ENCODE peak calls at places on chromosomes 11 and 22, in four cellular contexts. N, C, D and J are unnamed samples.

GRCh38 chr11:121657191-121657590 is 204.4 kb upstream of the SORL1-AS1 start:
- DNase-seq in N (no peak), D (no peak), C (no peak), J (no peak)

GRCh38 chr22:34236527-34236926 is 316.3 kb upstream of the LARGE1 start:
- DNase-seq in C (no peak), N (no peak), D (no peak), J (no peak)

GRCh38 chr11:84922836-84923235 is 704.3 kb downstream of the DLG2 start:
- DNase-seq in D (no peak), N (no peak), C (no peak), J (no peak)

GRCh38 chr11:69471329-69472052 is 10.0 kb upstream of the LINC01488 start:
- DNase-seq in C (no peak), D (peak), N (no peak), J (no peak)

GRCh38 chr22:20629401-20629800 is 122.0 kb downstream of the MED15 start:
- DNase-seq in C (no peak), N (no peak), D (no peak), J (no peak)

GRCh38 chr22:46594947-46595298 is 25.3 kb upstream of the GRAMD4 start:
- DNase-seq in D (no peak), C (no peak), N (no peak), J (no peak)

GRCh38 chr22:25658641-25659040 is 83.3 kb upstream of the MYO18B start:
- DNase-seq in D (peak), C (no peak), N (no peak), J (no peak)

GRCh38 chr11:31974737-31975136 is 116.1 kb upstream of the RCN1 start:
- DNase-seq in D (peak), C (no peak), N (no peak), J (peak)

GRCh38 chr22:33492210-33492651 is 428.0 kb downstream of the LARGE1 start:
- DNase-seq in D (peak), C (no peak), N (peak), J (no peak)

GRCh38 chr11:95143106-95143681 is 53.5 kb downstream of the ENDOD1 start:
- DNase-seq in C (no peak), N (no peak), D (no peak), J (no peak)

GRCh38 chr11:134604886-134605285 is 192.8 kb upstream of the B3GAT1 start:
- DNase-seq in N (no peak), D (no peak), C (no peak), J (no peak)

GRCh38 chr22:38957046-38957770 is at the start of gene APOBEC3A:
- DNase-seq in D (no peak), N (no peak), C (no peak), J (no peak)

GRCh38 chr11:96257972-96258951 is 84.7 kb downstream of the MAML2 start:
- DNase-seq in N (peak), D (no peak), C (no peak), J (no peak)

GRCh38 chr11:75406338-75406777 is 7.0 kb downstream of the RPS3 start:
- DNase-seq in N (no peak), D (no peak), C (no peak), J (no peak)

GRCh38 chr11:48081151-48082010 is 101.0 kb downstream of the PTPRJ start:
- DNase-seq in C (no peak), D (peak), N (no peak), J (peak)

GRCh38 chr11:79121351-79121750 is 319.5 kb downstream of the TENM4 start:
- DNase-seq in C (no peak), D (no peak), N (no peak), J (peak)

GRCh38 chr11:8038393-8038792 is 42.6 kb upstream of the TUB start:
- DNase-seq in D (no peak), N (no peak), C (no peak), J (no peak)

GRCh38 chr11:126834149-126834548 is 166.4 kb downstream of the KIRREL3 start:
- DNase-seq in C (no peak), D (peak), N (no peak), J (peak)

GRCh38 chr11:126830216-126830615 is 170.4 kb downstream of the KIRREL3 start:
- DNase-seq in D (no peak), C (no peak), N (no peak), J (no peak)

GRCh38 chr11:126833020-126833419 is 167.6 kb downstream of the KIRREL3 start:
- DNase-seq in N (no peak), D (no peak), C (no peak), J (no peak)

GRCh38 chr11:126834573-126834972 is 166.0 kb downstream of the KIRREL3 start:
- DNase-seq in N (no peak), C (no peak), D (no peak), J (no peak)

DNA sequence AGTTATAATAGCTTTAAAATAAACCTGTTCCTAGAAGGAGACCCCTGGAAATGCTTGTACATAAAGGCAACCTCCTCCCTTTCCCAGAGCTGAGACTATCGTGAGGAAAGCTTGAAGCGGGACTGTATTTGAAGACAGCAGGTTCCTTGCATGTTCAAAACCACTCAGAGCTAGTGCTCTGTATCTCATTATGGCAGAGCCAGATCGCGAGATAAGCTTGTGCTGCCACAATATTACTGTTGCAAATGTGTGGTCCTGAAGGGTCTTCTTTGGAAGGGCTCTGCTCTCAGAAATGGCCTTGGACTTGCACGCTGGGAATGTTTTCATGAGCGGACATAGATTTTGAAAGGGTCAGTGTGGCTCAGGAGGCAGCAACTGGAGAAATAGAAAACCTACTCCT is 168.2 kb downstream of the KIRREL3 start:
- DNase-seq in N (no peak), D (no peak), C (no peak), J (no peak)
- H3K4me3 ChIP-seq in N (no peak), D (no peak), C (no peak), J (no peak)

GRCh38 chr11:110128161-110128560 is 35.0 kb downstream of the ZC3H12C start:
- DNase-seq in D (peak), N (no peak), C (no peak), J (peak)

GRCh38 chr11:110134120-110134519 is 40.9 kb downstream of the ZC3H12C start:
- DNase-seq in D (no peak), N (no peak), C (no peak), J (peak)

GRCh38 chr11:110131386-110132123 is 38.4 kb downstream of the ZC3H12C start:
- DNase-seq in C (no peak), N (no peak), D (no peak), J (no peak)

GRCh38 chr11:110133182-110133581 is 40.0 kb downstream of the ZC3H12C start:
- DNase-seq in D (no peak), C (no peak), N (no peak), J (no peak)

GRCh38 chr11:110130642-110131238 is 37.5 kb downstream of the ZC3H12C start:
- DNase-seq in C (no peak), D (peak), N (no peak), J (peak)
- H3K4me3 ChIP-seq in C (no peak), D (no peak), N (no peak), J (no peak)

DNA sequence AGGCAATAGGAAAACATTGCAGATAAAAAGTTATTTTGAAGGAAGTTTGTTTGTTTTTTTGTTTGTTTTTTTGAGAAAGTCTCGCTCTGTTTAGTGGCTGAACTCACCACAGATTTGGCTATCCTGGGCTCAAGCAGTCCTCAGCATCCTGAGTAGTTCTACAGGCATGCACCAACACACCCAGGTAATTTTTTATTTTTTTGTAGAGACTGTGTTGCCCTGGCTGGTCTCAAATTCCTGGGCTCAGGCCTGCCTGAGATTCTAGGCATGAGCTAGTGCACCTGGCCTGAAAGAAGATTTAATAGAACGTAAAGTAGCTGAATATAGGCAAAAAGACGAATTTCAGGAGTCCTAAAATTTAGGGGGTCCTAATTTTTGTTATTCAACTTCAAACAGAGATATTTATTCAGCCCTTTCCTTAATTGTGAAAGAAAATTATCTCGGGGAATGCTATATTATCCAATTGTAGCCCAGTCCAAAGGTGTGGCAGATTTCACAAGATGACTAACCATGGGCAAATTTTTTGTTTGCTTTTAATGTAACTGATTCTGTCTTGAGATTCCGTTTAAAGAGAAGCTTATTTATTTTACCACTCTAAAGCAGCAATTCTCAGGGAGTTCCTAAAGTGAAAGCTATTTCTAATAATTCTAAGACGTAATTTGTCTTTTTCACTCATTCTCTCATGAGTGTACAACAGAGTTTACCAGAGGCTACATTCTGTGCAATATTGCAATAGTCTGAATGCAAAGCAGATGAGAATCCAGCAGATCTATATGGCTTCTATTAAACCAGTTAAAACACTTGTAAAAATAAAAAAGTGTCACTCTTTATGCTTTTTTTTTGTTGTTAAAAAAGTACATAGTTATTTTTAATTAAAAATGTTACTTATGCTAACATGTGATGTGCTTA is 879 bp downstream of the IL18 start:
- DNase-seq in N (no peak), C (no peak), D (no peak), J (no peak)
- H3K4me3 ChIP-seq in N (no peak), C (peak), D (no peak), J (no peak)

DNA sequence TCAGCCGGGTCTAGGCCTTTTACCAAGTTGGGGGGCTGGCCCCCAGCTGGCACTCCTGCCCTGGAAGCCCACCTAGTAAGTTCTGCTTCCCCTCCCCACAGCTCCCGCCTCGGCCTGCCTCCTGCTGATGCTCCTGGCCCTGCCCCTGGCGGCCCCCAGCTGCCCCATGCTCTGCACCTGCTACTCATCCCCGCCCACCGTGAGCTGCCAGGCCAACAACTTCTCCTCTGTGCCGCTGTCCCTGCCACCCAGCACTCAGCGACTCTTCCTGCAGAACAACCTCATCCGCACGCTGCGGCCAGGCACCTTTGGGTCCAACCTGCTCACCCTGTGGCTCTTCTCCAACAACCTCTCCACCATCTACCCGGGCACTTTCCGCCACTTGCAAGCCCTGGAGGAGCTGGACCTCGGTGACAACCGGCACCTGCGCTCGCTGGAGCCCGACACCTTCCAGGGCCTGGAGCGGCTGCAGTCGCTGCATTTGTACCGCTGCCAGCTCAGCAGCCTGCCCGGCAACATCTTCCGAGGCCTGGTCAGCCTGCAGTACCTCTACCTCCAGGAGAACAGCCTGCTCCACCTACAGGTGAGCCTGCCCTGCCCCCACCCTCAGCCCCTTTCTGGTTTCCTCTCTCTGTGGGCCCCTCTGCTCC is 7.3 kb downstream of the RTN4RL2 start:
- DNase-seq in D (no peak), N (no peak), C (no peak), J (no peak)
- H3K4me3 ChIP-seq in D (no peak), N (no peak), C (no peak), J (no peak)

GRCh38 chr11:115643491-115643995 is 139.3 kb upstream of the CADM1 start:
- DNase-seq in N (no peak), D (no peak), C (no peak), J (no peak)

GRCh38 chr11:115642660-115643059 is 138.4 kb upstream of the CADM1 start:
- DNase-seq in D (no peak), C (no peak), N (no peak), J (no peak)

GRCh38 chr11:115644846-115645245 is 140.6 kb upstream of the CADM1 start:
- DNase-seq in D (no peak), N (no peak), C (no peak), J (peak)

DNA sequence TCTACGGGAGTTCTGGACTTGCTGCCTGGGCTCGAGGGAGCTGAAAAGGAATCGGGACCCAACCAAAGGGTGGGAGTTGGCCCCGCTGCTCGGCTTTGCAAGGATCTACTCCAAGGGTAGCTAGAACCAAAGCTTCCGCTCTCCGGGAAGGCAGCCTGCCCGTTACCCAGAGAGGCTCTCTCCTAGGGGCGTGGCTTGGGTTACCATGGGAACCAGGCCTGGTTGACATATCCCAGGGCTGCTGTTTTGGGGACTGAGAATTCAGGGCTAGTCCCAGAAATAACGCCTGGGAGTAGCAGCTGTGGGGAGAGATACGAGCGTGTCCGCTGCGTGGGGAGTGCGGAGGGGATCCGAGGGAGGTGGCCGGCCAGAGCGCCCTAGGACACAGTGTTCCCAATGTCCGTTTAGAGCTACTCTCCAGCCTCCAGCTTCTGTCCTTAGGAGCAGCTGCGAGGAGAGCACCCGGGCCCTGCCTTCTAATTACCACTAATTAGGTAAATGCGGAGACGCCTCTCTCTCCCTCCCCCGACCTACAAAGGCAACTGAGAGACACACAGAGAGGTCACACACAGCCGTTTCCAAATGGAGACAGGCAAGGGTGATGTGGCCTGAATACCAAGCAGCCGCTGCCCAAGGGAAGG is 141.5 kb upstream of the CADM1 start:
- DNase-seq in N (no peak), C (no peak), D (no peak), J (no peak)
- H3K4me3 ChIP-seq in N (no peak), C (no peak), D (no peak), J (no peak)

GRCh38 chr22:31068970-31069369 is 12.1 kb upstream of the SMTN start:
- DNase-seq in C (no peak), N (no peak), D (no peak), J (no peak)

GRCh38 chr22:31062566-31063230 is 18.4 kb upstream of the SMTN start:
- DNase-seq in C (no peak), N (no peak), D (no peak), J (no peak)

DNA sequence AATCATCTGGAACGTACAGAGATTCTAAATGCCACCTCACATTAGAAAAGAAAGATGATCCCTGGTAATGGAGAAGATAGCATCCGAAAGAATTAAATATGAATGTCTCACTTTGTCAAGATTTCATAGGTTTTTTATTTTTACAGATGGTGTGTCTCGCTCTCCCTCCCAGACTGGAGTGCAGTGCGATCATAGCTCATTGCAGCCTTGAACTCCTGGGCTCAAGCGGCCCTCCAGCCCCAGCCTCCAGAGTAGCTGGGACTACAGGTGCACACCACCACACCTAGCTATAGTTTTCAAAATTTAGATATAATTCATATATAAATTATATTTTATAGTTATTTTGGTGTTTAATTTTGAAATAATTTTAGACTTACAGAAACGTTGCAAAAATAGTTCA is 16.7 kb upstream of the SMTN start:
- DNase-seq in D (no peak), C (no peak), N (no peak), J (no peak)
- H3K4me3 ChIP-seq in D (no peak), C (no peak), N (peak), J (no peak)

GRCh38 chr22:37316405-37316804 is 34.1 kb downstream of the CYTH4 start:
- DNase-seq in D (no peak), N (no peak), C (no peak), J (no peak)
- H3K4me3 ChIP-seq in D (no peak), N (no peak), C (no peak), J (no peak)

GRCh38 chr22:23225337-23225723 is 45.0 kb downstream of the BCR start:
- DNase-seq in C (no peak), D (no peak), N (no peak), J (no peak)
- H3K4me3 ChIP-seq in C (no peak), D (no peak), N (no peak), J (no peak)

GRCh38 chr11:106971864-106972263 is 46.4 kb downstream of the GUCY1A2 start:
- DNase-seq in N (no peak), C (no peak), D (no peak), J (no peak)

GRCh38 chr11:106969660-106970059 is 48.6 kb downstream of the GUCY1A2 start:
- DNase-seq in D (no peak), C (no peak), N (no peak), J (no peak)

GRCh38 chr11:106974831-106975230 is 43.4 kb downstream of the GUCY1A2 start:
- DNase-seq in C (no peak), N (no peak), D (peak), J (no peak)
- H3K4me3 ChIP-seq in C (no peak), N (no peak), D (no peak), J (no peak)

DNA sequence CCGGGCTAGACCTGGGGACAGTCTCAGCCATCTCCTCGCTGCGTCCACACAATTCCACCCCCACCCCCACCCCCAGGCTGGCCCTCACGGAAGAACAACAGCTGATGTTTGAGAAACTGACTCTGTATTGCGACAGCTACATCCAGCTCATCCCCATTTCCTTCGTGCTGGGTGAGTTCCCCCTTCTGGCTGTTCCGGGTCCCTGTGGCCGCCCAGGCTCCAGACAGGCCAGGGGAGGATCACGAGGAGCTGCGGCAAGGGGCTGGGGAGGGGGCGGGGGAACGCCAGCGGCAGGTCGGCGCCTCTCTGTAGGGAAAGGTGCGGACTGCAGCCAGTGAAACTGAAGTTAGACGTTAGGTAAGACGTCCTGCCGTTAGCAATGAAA is 4.9 kb downstream of the BEST1 start:
- DNase-seq in C (peak), N (no peak), D (peak), J (no peak)
- H3K4me3 ChIP-seq in C (no peak), N (no peak), D (peak), J (no peak)